ENCODE peak calls at places on chromosomes 2 and 18, in seven cellular contexts. One of them, this sample, is unnamed.

GRCh38 chr2:235070063-235070706 is 118.4 kb downstream of the SH3BP4 start:
- DNase-seq in keratinocyte: no peak
- DNase-seq in transverse colon: no peak
- DNase-seq in cardiac fibroblast: no peak
- DNase-seq in mammary epithelial cell: no peak
- DNase-seq in foreskin fibroblast: peak
- DNase-seq in adrenal gland: no peak
- DNase-seq in this sample: no peak

GRCh38 chr2:159902722-159903121 is 104.7 kb upstream of the CD302 start:
- DNase-seq in cardiac fibroblast: no peak
- DNase-seq in keratinocyte: no peak
- DNase-seq in mammary epithelial cell: no peak
- DNase-seq in foreskin fibroblast: no peak
- DNase-seq in transverse colon: no peak
- DNase-seq in adrenal gland: no peak
- DNase-seq in this sample: no peak

GRCh38 chr18:70205421-70206397 is at the start of gene RTTN:
- DNase-seq in keratinocyte: peak
- DNase-seq in foreskin fibroblast: peak
- DNase-seq in transverse colon: peak
- DNase-seq in adrenal gland: peak
- DNase-seq in cardiac fibroblast: peak
- DNase-seq in mammary epithelial cell: peak
- DNase-seq in this sample: peak

GRCh38 chr2:29777164-29777563 is 144.2 kb downstream of the ALK start:
- DNase-seq in keratinocyte: no peak
- DNase-seq in mammary epithelial cell: peak
- DNase-seq in transverse colon: no peak
- DNase-seq in adrenal gland: no peak
- DNase-seq in foreskin fibroblast: peak
- DNase-seq in cardiac fibroblast: no peak
- DNase-seq in this sample: no peak

GRCh38 chr18:8982416-8983183 is 119.9 kb upstream of the NDUFV2 start:
- DNase-seq in transverse colon: peak
- DNase-seq in foreskin fibroblast: peak
- DNase-seq in cardiac fibroblast: peak
- DNase-seq in adrenal gland: peak
- DNase-seq in keratinocyte: peak
- DNase-seq in mammary epithelial cell: peak
- DNase-seq in this sample: peak

GRCh38 chr18:48948112-48949050 is 2.4 kb downstream of the SMAD7 start:
- DNase-seq in keratinocyte: no peak
- DNase-seq in foreskin fibroblast: peak
- DNase-seq in adrenal gland: peak
- DNase-seq in cardiac fibroblast: peak
- DNase-seq in transverse colon: peak
- DNase-seq in mammary epithelial cell: peak
- DNase-seq in this sample: peak

GRCh38 chr2:6970976-6971480 is 53.8 kb downstream of the RNF144A start:
- DNase-seq in keratinocyte: no peak
- DNase-seq in cardiac fibroblast: no peak
- DNase-seq in foreskin fibroblast: no peak
- DNase-seq in transverse colon: no peak
- DNase-seq in adrenal gland: peak
- DNase-seq in mammary epithelial cell: no peak
- DNase-seq in this sample: no peak

GRCh38 chr18:44054514-44054913 is 626.2 kb upstream of the SETBP1 start:
- DNase-seq in cardiac fibroblast: no peak
- DNase-seq in transverse colon: no peak
- DNase-seq in foreskin fibroblast: no peak
- DNase-seq in mammary epithelial cell: no peak
- DNase-seq in keratinocyte: no peak
- DNase-seq in adrenal gland: no peak
- DNase-seq in this sample: no peak

GRCh38 chr18:63850010-63850409 is 37.5 kb upstream of the SERPINB2 start:
- DNase-seq in cardiac fibroblast: peak
- DNase-seq in adrenal gland: no peak
- DNase-seq in keratinocyte: no peak
- DNase-seq in transverse colon: no peak
- DNase-seq in mammary epithelial cell: no peak
- DNase-seq in foreskin fibroblast: peak
- DNase-seq in this sample: peak

GRCh38 chr2:235026137-235026536 is 74.3 kb downstream of the SH3BP4 start:
- DNase-seq in keratinocyte: peak
- DNase-seq in mammary epithelial cell: peak
- DNase-seq in transverse colon: peak
- DNase-seq in adrenal gland: peak
- DNase-seq in foreskin fibroblast: peak
- DNase-seq in cardiac fibroblast: peak
- DNase-seq in this sample: no peak

GRCh38 chr2:70935468-70936164 is at the start of gene ATP6V1B1:
- DNase-seq in foreskin fibroblast: no peak
- DNase-seq in mammary epithelial cell: no peak
- DNase-seq in cardiac fibroblast: no peak
- DNase-seq in transverse colon: no peak
- DNase-seq in keratinocyte: no peak
- DNase-seq in adrenal gland: no peak
- DNase-seq in this sample: no peak

GRCh38 chr2:172350844-172351480 is 76.4 kb upstream of the ITGA6 start:
- DNase-seq in keratinocyte: no peak
- DNase-seq in mammary epithelial cell: no peak
- DNase-seq in foreskin fibroblast: no peak
- DNase-seq in adrenal gland: peak
- DNase-seq in cardiac fibroblast: no peak
- DNase-seq in transverse colon: no peak
- DNase-seq in this sample: no peak

GRCh38 chr2:30567317-30567716 is 120.3 kb downstream of the LCLAT1 start:
- DNase-seq in adrenal gland: no peak
- DNase-seq in foreskin fibroblast: no peak
- DNase-seq in transverse colon: no peak
- DNase-seq in mammary epithelial cell: no peak
- DNase-seq in keratinocyte: no peak
- DNase-seq in cardiac fibroblast: no peak
- DNase-seq in this sample: peak

GRCh38 chr2:212929971-212930370 is 221.4 kb downstream of the IKZF2 start:
- DNase-seq in adrenal gland: no peak
- DNase-seq in keratinocyte: no peak
- DNase-seq in transverse colon: no peak
- DNase-seq in mammary epithelial cell: no peak
- DNase-seq in cardiac fibroblast: no peak
- DNase-seq in foreskin fibroblast: no peak
- DNase-seq in this sample: no peak

GRCh38 chr2:241728627-241729026 is 5.8 kb upstream of the D2HGDH start:
- DNase-seq in foreskin fibroblast: no peak
- DNase-seq in cardiac fibroblast: peak
- DNase-seq in adrenal gland: no peak
- DNase-seq in keratinocyte: no peak
- DNase-seq in mammary epithelial cell: no peak
- DNase-seq in transverse colon: no peak
- DNase-seq in this sample: peak

GRCh38 chr2:74425523-74425922 is 4.0 kb downstream of the WDR54 start:
- DNase-seq in foreskin fibroblast: peak
- DNase-seq in cardiac fibroblast: no peak
- DNase-seq in transverse colon: no peak
- DNase-seq in keratinocyte: peak
- DNase-seq in adrenal gland: no peak
- DNase-seq in mammary epithelial cell: peak
- DNase-seq in this sample: no peak

GRCh38 chr2:26352892-26353291 is 6.3 kb upstream of the ADGRF3 start:
- DNase-seq in keratinocyte: peak
- DNase-seq in mammary epithelial cell: peak
- DNase-seq in foreskin fibroblast: peak
- DNase-seq in cardiac fibroblast: no peak
- DNase-seq in transverse colon: no peak
- DNase-seq in adrenal gland: no peak
- DNase-seq in this sample: no peak

GRCh38 chr2:27497288-27497627 is 619 bp downstream of the GCKR start:
- DNase-seq in mammary epithelial cell: no peak
- DNase-seq in cardiac fibroblast: no peak
- DNase-seq in foreskin fibroblast: no peak
- DNase-seq in keratinocyte: no peak
- DNase-seq in transverse colon: no peak
- DNase-seq in adrenal gland: no peak
- DNase-seq in this sample: no peak

GRCh38 chr2:27494944-27495554 is at the start of gene FNDC4:
- DNase-seq in mammary epithelial cell: no peak
- DNase-seq in cardiac fibroblast: peak
- DNase-seq in foreskin fibroblast: peak
- DNase-seq in adrenal gland: peak
- DNase-seq in keratinocyte: no peak
- DNase-seq in transverse colon: peak
- DNase-seq in this sample: peak

GRCh38 chr2:27495840-27496356 is 741 bp upstream of the GCKR start:
- DNase-seq in foreskin fibroblast: no peak
- DNase-seq in transverse colon: no peak
- DNase-seq in adrenal gland: no peak
- DNase-seq in cardiac fibroblast: no peak
- DNase-seq in keratinocyte: no peak
- DNase-seq in mammary epithelial cell: no peak
- DNase-seq in this sample: no peak

GRCh38 chr2:27494284-27494943 is 586 bp downstream of the FNDC4 start:
- DNase-seq in foreskin fibroblast: peak
- DNase-seq in mammary epithelial cell: peak
- DNase-seq in keratinocyte: no peak
- DNase-seq in transverse colon: peak
- DNase-seq in cardiac fibroblast: peak
- DNase-seq in adrenal gland: peak
- DNase-seq in this sample: peak

GRCh38 chr2:27496357-27497287 is at the start of gene GCKR:
- DNase-seq in mammary epithelial cell: peak
- DNase-seq in transverse colon: no peak
- DNase-seq in foreskin fibroblast: peak
- DNase-seq in keratinocyte: no peak
- DNase-seq in adrenal gland: peak
- DNase-seq in cardiac fibroblast: peak
- DNase-seq in this sample: no peak
- H3K4me3 ChIP-seq in mammary epithelial cell: peak
- H3K4me3 ChIP-seq in transverse colon: no peak
- H3K4me3 ChIP-seq in foreskin fibroblast: no peak
- H3K4me3 ChIP-seq in keratinocyte: no peak
- H3K4me3 ChIP-seq in adrenal gland: no peak
- H3K4me3 ChIP-seq in cardiac fibroblast: no peak
- H3K4me3 ChIP-seq in this sample: no peak

GRCh38 chr18:22177496-22177866 is 8.1 kb downstream of the GATA6 start:
- DNase-seq in mammary epithelial cell: no peak
- DNase-seq in adrenal gland: no peak
- DNase-seq in keratinocyte: no peak
- DNase-seq in transverse colon: no peak
- DNase-seq in foreskin fibroblast: no peak
- DNase-seq in cardiac fibroblast: peak
- DNase-seq in this sample: no peak

GRCh38 chr18:22176622-22177495 is 7.5 kb downstream of the GATA6 start:
- DNase-seq in foreskin fibroblast: no peak
- DNase-seq in cardiac fibroblast: peak
- DNase-seq in adrenal gland: peak
- DNase-seq in transverse colon: peak
- DNase-seq in keratinocyte: no peak
- DNase-seq in mammary epithelial cell: no peak
- DNase-seq in this sample: peak

GRCh38 chr18:22174341-22175148 is 5.2 kb downstream of the GATA6 start:
- DNase-seq in mammary epithelial cell: no peak
- DNase-seq in adrenal gland: peak
- DNase-seq in keratinocyte: no peak
- DNase-seq in foreskin fibroblast: no peak
- DNase-seq in transverse colon: peak
- DNase-seq in cardiac fibroblast: peak
- DNase-seq in this sample: no peak

GRCh38 chr18:22175326-22175725 is 5.9 kb downstream of the GATA6 start:
- DNase-seq in adrenal gland: no peak
- DNase-seq in transverse colon: no peak
- DNase-seq in cardiac fibroblast: peak
- DNase-seq in foreskin fibroblast: no peak
- DNase-seq in mammary epithelial cell: no peak
- DNase-seq in keratinocyte: no peak
- DNase-seq in this sample: no peak

DNA sequence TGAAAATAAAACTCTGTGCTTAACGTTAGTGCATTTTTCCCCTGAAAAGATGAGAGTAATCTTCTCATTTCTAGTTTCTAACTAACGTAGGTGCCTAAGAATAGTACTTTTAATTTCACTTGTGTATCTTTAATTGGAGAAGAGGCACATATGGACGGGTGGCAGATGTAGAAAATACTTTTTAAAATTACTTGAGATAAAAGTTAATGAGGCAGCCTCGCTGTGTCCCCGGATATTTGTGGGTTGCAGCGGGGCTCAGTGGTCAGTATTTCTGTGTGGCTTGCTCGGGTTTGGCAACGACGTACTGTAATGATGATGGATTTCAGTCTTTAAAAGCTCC is 6.9 kb downstream of the GATA6 start:
- DNase-seq in cardiac fibroblast: no peak
- DNase-seq in adrenal gland: no peak
- DNase-seq in foreskin fibroblast: no peak
- DNase-seq in transverse colon: no peak
- DNase-seq in keratinocyte: no peak
- DNase-seq in mammary epithelial cell: no peak
- DNase-seq in this sample: no peak
- H3K4me3 ChIP-seq in cardiac fibroblast: peak
- H3K4me3 ChIP-seq in adrenal gland: no peak
- H3K4me3 ChIP-seq in foreskin fibroblast: no peak
- H3K4me3 ChIP-seq in transverse colon: peak
- H3K4me3 ChIP-seq in keratinocyte: no peak
- H3K4me3 ChIP-seq in mammary epithelial cell: no peak
- H3K4me3 ChIP-seq in this sample: peak

GRCh38 chr2:42031281-42031680 is 16.5 kb upstream of the PKDCC start:
- DNase-seq in cardiac fibroblast: no peak
- DNase-seq in transverse colon: no peak
- DNase-seq in foreskin fibroblast: no peak
- DNase-seq in mammary epithelial cell: no peak
- DNase-seq in adrenal gland: no peak
- DNase-seq in keratinocyte: no peak
- DNase-seq in this sample: no peak

GRCh38 chr2:42030196-42030759 is 17.5 kb upstream of the PKDCC start:
- DNase-seq in adrenal gland: no peak
- DNase-seq in mammary epithelial cell: no peak
- DNase-seq in cardiac fibroblast: no peak
- DNase-seq in foreskin fibroblast: no peak
- DNase-seq in transverse colon: no peak
- DNase-seq in keratinocyte: no peak
- DNase-seq in this sample: no peak

GRCh38 chr2:42030829-42031228 is 17.0 kb upstream of the PKDCC start:
- DNase-seq in mammary epithelial cell: no peak
- DNase-seq in foreskin fibroblast: no peak
- DNase-seq in cardiac fibroblast: no peak
- DNase-seq in transverse colon: no peak
- DNase-seq in keratinocyte: no peak
- DNase-seq in adrenal gland: no peak
- DNase-seq in this sample: no peak

GRCh38 chr2:42028571-42029148 is 19.2 kb upstream of the PKDCC start:
- DNase-seq in foreskin fibroblast: no peak
- DNase-seq in mammary epithelial cell: no peak
- DNase-seq in keratinocyte: no peak
- DNase-seq in cardiac fibroblast: peak
- DNase-seq in adrenal gland: no peak
- DNase-seq in transverse colon: no peak
- DNase-seq in this sample: peak

GRCh38 chr2:42029639-42030195 is 18.1 kb upstream of the PKDCC start:
- DNase-seq in cardiac fibroblast: no peak
- DNase-seq in transverse colon: no peak
- DNase-seq in foreskin fibroblast: no peak
- DNase-seq in adrenal gland: no peak
- DNase-seq in mammary epithelial cell: no peak
- DNase-seq in keratinocyte: no peak
- DNase-seq in this sample: no peak
- H3K4me3 ChIP-seq in cardiac fibroblast: no peak
- H3K4me3 ChIP-seq in transverse colon: no peak
- H3K4me3 ChIP-seq in foreskin fibroblast: no peak
- H3K4me3 ChIP-seq in adrenal gland: no peak
- H3K4me3 ChIP-seq in mammary epithelial cell: no peak
- H3K4me3 ChIP-seq in keratinocyte: no peak
- H3K4me3 ChIP-seq in this sample: no peak

GRCh38 chr18:74796928-74797576 is 199.4 kb downstream of the ZNF407 start:
- DNase-seq in keratinocyte: no peak
- DNase-seq in mammary epithelial cell: peak
- DNase-seq in transverse colon: no peak
- DNase-seq in foreskin fibroblast: peak
- DNase-seq in cardiac fibroblast: peak
- DNase-seq in adrenal gland: peak
- DNase-seq in this sample: peak
- H3K4me3 ChIP-seq in keratinocyte: peak
- H3K4me3 ChIP-seq in mammary epithelial cell: no peak
- H3K4me3 ChIP-seq in transverse colon: no peak
- H3K4me3 ChIP-seq in foreskin fibroblast: peak
- H3K4me3 ChIP-seq in cardiac fibroblast: no peak
- H3K4me3 ChIP-seq in adrenal gland: no peak
- H3K4me3 ChIP-seq in this sample: no peak

This sample was measured in cardiac muscle cell.